ENCODE peak calls at places on chromosomes 11 and 22, in five cellular contexts. A is HTR-8/SVneo, H is kidney, M is uterus, U is DMS153. O is an unnamed sample.

GRCh38 chr22:33535937-33536875 is 384.1 kb downstream of the LARGE1 start:
- DNase-seq in A (no peak), H (no peak), M (no peak), U (no peak), O (no peak)

GRCh38 chr22:22984967-22985366 is 85.4 kb upstream of the GNAZ start:
- DNase-seq in A (no peak), H (no peak), M (no peak), U (no peak), O (no peak)

GRCh38 chr11:117437791-117438130 is 110.1 kb downstream of the CEP164 start:
- DNase-seq in A (no peak), H (no peak), M (no peak), U (no peak), O (no peak)

GRCh38 chr22:27218012-27218483 is 560.7 kb downstream of the MIAT start:
- DNase-seq in A (no peak), H (no peak), M (no peak), U (peak), O (peak)

GRCh38 chr22:40404251-40405177 is 34.1 kb downstream of the SGSM3 start:
- DNase-seq in A (no peak), H (no peak), M (no peak), U (no peak), O (no peak)

GRCh38 chr11:15710593-15711260 is 596.0 kb downstream of the INSC start:
- DNase-seq in A (no peak), H (no peak), M (no peak), U (no peak), O (no peak)

GRCh38 chr22:20655623-20656022 is 118.3 kb upstream of the SERPIND1 start:
- DNase-seq in A (no peak), H (no peak), M (no peak), U (no peak), O (no peak)

GRCh38 chr22:27603823-27604190 is 197.7 kb downstream of the MN1 start:
- DNase-seq in A (no peak), H (no peak), M (no peak), U (no peak), O (peak)

GRCh38 chr22:22139364-22139763 is 105.2 kb upstream of the VPREB1 start:
- DNase-seq in A (no peak), H (no peak), M (no peak), U (no peak), O (no peak)

GRCh38 chr11:65429724-65430405 is 7.3 kb downstream of the NEAT1 start:
- DNase-seq in A (no peak), H (peak), M (peak), U (no peak), O (peak)

GRCh38 chr11:9137293-9138132 is 46.1 kb upstream of the SCUBE2 start:
- DNase-seq in A (peak), H (peak), M (peak), U (peak), O (peak)

GRCh38 chr22:19629331-19629719 is 85.0 kb upstream of the SEPTIN5 start:
- DNase-seq in A (no peak), H (peak), M (no peak), U (no peak), O (no peak)

GRCh38 chr11:95156916-95157568 is 67.4 kb downstream of the ENDOD1 start:
- DNase-seq in A (no peak), H (no peak), M (peak), U (no peak), O (peak)

GRCh38 chr11:105763594-105763993 is 153.7 kb downstream of the GRIA4 start:
- DNase-seq in A (no peak), H (no peak), M (no peak), U (no peak), O (no peak)

GRCh38 chr11:23543651-23544216 is 683.5 kb upstream of the CCDC179 start:
- DNase-seq in A (no peak), H (no peak), M (no peak), U (no peak), O (no peak)

O was measured in AG10803.